ENCODE peak calls at places on chromosomes 5 and 9, in six cellular contexts. X is kidney, Z is brain microvascular endothelial cell, F is left ventricle myocardium inferior, N is AG09309, K is body of pancreas. A is an unnamed sample.

GRCh38 chr5:154486427-154486866 is 8.4 kb upstream of the HAND1 start:
- DNase-seq in F (no peak), N (no peak), Z (no peak), X (no peak), K (no peak), A (no peak)

GRCh38 chr5:17720070-17720469 is 85.8 kb downstream of the TAF11L14 start:
- DNase-seq in Z (no peak), F (no peak), N (no peak), K (no peak), X (no peak), A (no peak)

GRCh38 chr5:125093776-125094175 is 347.3 kb upstream of the ZNF608 start:
- DNase-seq in X (no peak), K (no peak), N (peak; percentile 41), F (no peak), Z (peak; percentile 86), A (peak; percentile 77)

GRCh38 chr5:165565921-165566320 is 2060.5 kb downstream of the MAT2B start:
- DNase-seq in X (no peak), K (no peak), N (no peak), F (no peak), Z (no peak), A (no peak)

GRCh38 chr5:168042284-168043080 is 249.0 kb upstream of the WWC1 start:
- DNase-seq in Z (no peak), X (no peak), K (no peak), F (no peak), N (no peak), A (no peak)

GRCh38 chr9:89179920-89180667 is 1.5 kb upstream of the SHC3 start:
- DNase-seq in N (peak; percentile 80), K (peak; percentile 92), X (peak; percentile 96), F (peak; percentile 87), Z (peak; percentile 96), A (peak; percentile 98)

GRCh38 chr9:84669293-84670105 is at the start of gene NTRK2:
- DNase-seq in K (peak; percentile 22), F (peak; percentile 36), X (peak; percentile 84), N (no peak), Z (peak; percentile 9), A (peak; percentile 41)

GRCh38 chr5:179114756-179115155 is 54.6 kb downstream of the ZNF354C start:
- DNase-seq in Z (no peak), K (no peak), F (no peak), X (peak; percentile 34), N (no peak), A (no peak)

GRCh38 chr5:65871182-65871581 is 55.2 kb upstream of the ERBIN start:
- DNase-seq in K (no peak), N (no peak), X (no peak), F (no peak), Z (peak; percentile 53), A (peak; percentile 75)

GRCh38 chr9:32741706-32742105 is 41.6 kb upstream of the TMEM215 start:
- DNase-seq in X (no peak), N (no peak), K (no peak), F (no peak), Z (no peak), A (peak; percentile 4)

GRCh38 chr9:125272697-125273096 is 11.1 kb downstream of the GAPVD1 start:
- DNase-seq in N (no peak), K (no peak), X (no peak), F (no peak), Z (no peak), A (no peak)

GRCh38 chr9:90842378-90842777 is 40.8 kb downstream of the SYK start:
- DNase-seq in N (no peak), F (no peak), X (no peak), Z (no peak), K (no peak), A (no peak)

GRCh38 chr9:87643778-87644570 is 81.9 kb upstream of the CTSL start:
- DNase-seq in K (no peak), Z (no peak), N (no peak), X (no peak), F (no peak), A (no peak)

GRCh38 chr5:168978500-168978899 is 322.4 kb downstream of the SLIT3 start:
- DNase-seq in K (no peak), N (no peak), X (no peak), F (no peak), Z (no peak), A (no peak)

GRCh38 chr5:10601246-10602030 is 37.6 kb downstream of the ANKRD33B start:
- DNase-seq in Z (peak; percentile 79), N (peak; percentile 62), X (peak; percentile 95), F (peak; percentile 90), K (peak; percentile 61), A (peak; percentile 95)

GRCh38 chr9:15329539-15330109 is 22.6 kb upstream of the TTC39B start:
- DNase-seq in X (no peak), N (no peak), Z (peak; percentile 18), K (no peak), F (no peak), A (no peak)

GRCh38 chr5:138459311-138459710 is 6.0 kb upstream of the EGR1 start:
- DNase-seq in K (no peak), F (no peak), X (no peak), Z (no peak), N (no peak), A (no peak)

GRCh38 chr9:92359380-92360007 is 33.7 kb downstream of the CENPP start:
- DNase-seq in K (no peak), F (no peak), X (no peak), N (no peak), Z (no peak), A (no peak)

GRCh38 chr5:150774145-150774544 is 4.4 kb upstream of the SMIM3 start:
- DNase-seq in K (no peak), X (no peak), F (no peak), Z (peak; percentile 89), N (peak; percentile 76), A (peak; percentile 76)

GRCh38 chr5:26700759-26701384 is 337.5 kb downstream of the CDH9 start:
- DNase-seq in X (no peak), Z (no peak), F (no peak), K (no peak), N (no peak), A (no peak)

DNA sequence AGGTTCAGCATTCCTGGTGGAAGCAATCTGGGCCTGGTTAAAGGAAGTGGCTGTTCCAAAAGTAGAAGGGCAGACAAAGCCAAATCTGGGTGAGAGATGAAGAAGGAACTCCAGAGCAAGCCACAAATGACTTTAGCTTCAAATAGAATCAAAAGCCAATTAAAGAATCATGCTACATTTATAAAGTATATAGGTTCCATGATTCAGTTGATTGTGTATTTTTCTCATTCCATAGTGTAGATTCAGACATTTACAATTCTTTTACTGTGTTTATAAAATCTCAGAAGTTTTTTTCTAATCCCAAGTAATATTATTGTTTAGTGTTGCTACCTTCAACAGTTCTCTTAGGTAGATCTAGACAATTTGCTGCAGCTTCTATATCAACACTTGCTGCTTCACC is 262.0 kb downstream of the PLK2 start:
- DNase-seq in N (no peak), K (no peak), F (no peak), Z (no peak), X (no peak), A (no peak)
- TF ChIP-seq CTCF in N (no peak), K (no peak), F (no peak), Z (no peak), X (no peak), A (no peak)

GRCh38 chr5:78362220-78362619 is 1.8 kb downstream of the SCAMP1 start:
- DNase-seq in K (no peak), X (no peak), F (no peak), Z (no peak), N (no peak), A (no peak)

GRCh38 chr5:78373231-78373630 is 12.8 kb downstream of the SCAMP1 start:
- DNase-seq in X (no peak), N (no peak), F (no peak), Z (no peak), K (no peak), A (peak; percentile 6)

GRCh38 chr5:78369680-78370079 is 9.3 kb downstream of the SCAMP1 start:
- DNase-seq in Z (no peak), K (no peak), N (no peak), F (no peak), X (no peak), A (no peak)

GRCh38 chr5:78364005-78364404 is 3.6 kb downstream of the SCAMP1 start:
- DNase-seq in Z (no peak), K (no peak), X (no peak), F (no peak), N (no peak), A (peak; percentile 14)

GRCh38 chr5:78367318-78367991 is 7.0 kb downstream of the SCAMP1 start:
- DNase-seq in K (no peak), F (no peak), X (no peak), N (no peak), Z (no peak), A (no peak)
- TF ChIP-seq CTCF in K (no peak), F (no peak), X (no peak), N (no peak), Z (peak; percentile 33), A (no peak)

GRCh38 chr9:4339357-4339756 is 39.5 kb upstream of the GLIS3 start:
- DNase-seq in Z (peak; percentile 91), F (peak; percentile 79), N (peak; percentile 63), X (peak; percentile 88), K (peak; percentile 92), A (peak; percentile 92)
- TF ChIP-seq CTCF in Z (peak; percentile 99), F (peak; percentile 93), N (peak; percentile 95), X (peak; percentile 96), K (peak; percentile 80), A (peak; percentile 98)

DNA sequence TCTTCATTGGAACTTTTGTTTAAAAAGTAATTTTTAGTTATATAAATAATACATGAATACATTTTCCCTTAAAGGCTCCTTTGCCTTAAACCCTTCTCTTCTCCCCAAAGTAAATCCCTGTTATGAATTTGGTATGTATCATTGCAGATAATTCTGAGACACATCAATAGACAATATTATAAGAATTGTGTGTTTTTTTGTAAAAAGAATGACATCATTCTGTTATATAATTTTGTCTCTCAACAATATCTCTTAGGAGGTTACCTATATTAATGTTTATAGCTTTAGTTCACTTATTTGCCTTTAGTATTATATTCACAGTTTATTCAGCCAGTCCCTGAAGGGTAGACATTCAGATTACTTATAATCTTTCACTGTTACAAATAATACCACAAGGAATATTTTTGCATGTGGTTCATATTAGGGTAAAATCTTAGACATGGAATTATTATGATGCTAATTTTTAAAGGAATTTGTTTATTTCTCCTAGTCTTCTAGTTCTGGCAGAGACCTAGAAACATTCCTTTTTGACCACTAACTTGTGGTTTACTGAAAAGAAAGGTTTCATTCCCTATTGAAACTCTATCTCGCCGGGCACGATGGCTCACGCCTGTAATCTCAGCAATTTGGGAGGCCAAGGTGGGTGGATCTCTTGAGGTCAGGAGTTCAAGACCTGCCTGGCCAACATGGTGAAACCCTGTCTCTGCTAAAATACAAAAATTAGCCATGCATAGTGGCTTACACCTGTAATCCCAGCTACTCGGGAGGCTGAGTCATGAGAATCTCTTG is 105.6 kb downstream of the KCTD16 start:
- DNase-seq in F (no peak), K (no peak), Z (no peak), X (no peak), N (peak; percentile 16), A (peak; percentile 5)
- TF ChIP-seq CTCF in F (no peak), K (no peak), Z (no peak), X (no peak), N (no peak), A (no peak)

GRCh38 chr5:90161399-90161798 is 248.2 kb downstream of the CETN3 start:
- DNase-seq in K (peak; percentile 50), N (no peak), Z (peak; percentile 81), X (peak; percentile 59), F (peak; percentile 29), A (peak; percentile 68)
- TF ChIP-seq CTCF in K (no peak), N (no peak), Z (peak; percentile 69), X (no peak), F (peak; percentile 49), A (peak; percentile 35)

A was measured in cardiac fibroblast.